ENCODE peak calls at places on chromosomes 2 and 18, in ten cellular contexts. D is left ventricle myocardium inferior; Y is AG04450; T is bronchial epithelial cell; J is thoracic aorta; E is RWPE1; A is GM12865; F is activated CD8-positive, alpha-beta T cell treated with anti-CD3 and anti-CD28 coated beads for 36 hours; L is choroid plexus epithelial cell; S is type B pancreatic cell. H is an unnamed sample.
A peak's percentile ranks its signal among the peaks of the same experiment; 100 is the strongest.

GRCh38 chr2:170742896-170743529 is 27.2 kb upstream of the ERICH2 start:
- DNase-seq in D (no peak), F (no peak), S (no peak), L (no peak), E (no peak), J (no peak), Y (no peak), T (no peak), A (no peak), H (no peak)

GRCh38 chr2:170533156-170533555 is 182.0 kb upstream of the SP5 start:
- DNase-seq in F (no peak), J (no peak), T (no peak), L (no peak), E (no peak), Y (no peak), A (no peak), S (no peak), D (no peak), H (no peak)

GRCh38 chr2:168120310-168120709 is 127.1 kb downstream of the STK39 start:
- DNase-seq in T (no peak), A (no peak), J (no peak), L (no peak), E (no peak), F (no peak), D (no peak), Y (no peak), S (no peak), H (no peak)

GRCh38 chr2:109715302-109715937 is 78.7 kb upstream of the RGPD5 start:
- DNase-seq in A (peak; percentile 29), S (peak; percentile 42), J (no peak), T (peak; percentile 70), L (peak; percentile 54), Y (no peak), D (no peak), F (no peak), E (peak; percentile 55), H (no peak)

GRCh38 chr18:77970814-77971213 is 721.2 kb downstream of the GALR1 start:
- DNase-seq in J (no peak), S (no peak), L (no peak), E (no peak), Y (no peak), A (no peak), D (no peak), F (no peak), T (no peak), H (no peak)

GRCh38 chr2:7835693-7836680 is 845.9 kb upstream of the ID2 start:
- DNase-seq in A (peak; percentile 87), T (peak; percentile 35), J (no peak), S (no peak), F (peak; percentile 10), D (no peak), Y (no peak), E (no peak), L (no peak), H (peak; percentile 41)

GRCh38 chr18:63421514-63421913 is 762 bp downstream of the VPS4B start:
- DNase-seq in Y (no peak), S (no peak), E (no peak), A (peak; percentile 14), L (peak; percentile 34), T (peak; percentile 15), F (no peak), D (no peak), J (no peak), H (no peak)

GRCh38 chr2:46818141-46818552 is 97.5 kb downstream of the MCFD2 start:
- DNase-seq in F (no peak), J (peak; percentile 41), A (no peak), Y (no peak), L (no peak), T (no peak), D (peak; percentile 92), S (no peak), E (no peak), H (no peak)

GRCh38 chr2:42923632-42924425 is 131.4 kb upstream of the HAAO start:
- DNase-seq in Y (no peak), D (no peak), A (no peak), J (no peak), T (peak; percentile 67), F (peak; percentile 10), L (no peak), S (no peak), E (no peak), H (no peak)

GRCh38 chr2:159526433-159526832 is 89.9 kb downstream of the BAZ2B start:
- DNase-seq in E (no peak), L (no peak), F (no peak), A (no peak), S (no peak), D (no peak), T (no peak), Y (no peak), J (no peak), H (no peak)

GRCh38 chr2:158184556-158185343 is 83.1 kb downstream of the UPP2 start:
- DNase-seq in J (no peak), E (no peak), D (no peak), A (no peak), F (no peak), S (no peak), L (peak; percentile 28), T (peak; percentile 43), Y (no peak), H (no peak)
- TF ChIP-seq CTCF in J (no peak), E (no peak), D (no peak), A (no peak), F (no peak), S (no peak), L (no peak), T (no peak), Y (no peak), H (no peak)

GRCh38 chr2:100176925-100177324 is 34.5 kb upstream of the AFF3 start:
- DNase-seq in L (no peak), T (no peak), S (no peak), F (no peak), A (no peak), E (no peak), J (no peak), D (no peak), Y (no peak), H (no peak)

GRCh38 chr2:100179806-100180205 is 37.4 kb upstream of the AFF3 start:
- DNase-seq in A (no peak), D (no peak), J (no peak), T (no peak), E (no peak), Y (no peak), L (no peak), S (no peak), F (no peak), H (no peak)

GRCh38 chr2:100180503-100180902 is 38.1 kb upstream of the AFF3 start:
- DNase-seq in Y (no peak), J (no peak), F (no peak), L (no peak), E (no peak), S (no peak), A (no peak), T (no peak), D (no peak), H (no peak)

GRCh38 chr2:100178864-100179263 is 36.5 kb upstream of the AFF3 start:
- DNase-seq in Y (no peak), S (no peak), D (no peak), J (no peak), E (no peak), A (no peak), T (no peak), L (no peak), F (no peak), H (no peak)

GRCh38 chr2:100178085-100178788 is 35.8 kb upstream of the AFF3 start:
- DNase-seq in D (no peak), E (peak; percentile 52), A (peak; percentile 73), Y (no peak), F (peak; percentile 59), T (peak; percentile 59), L (peak; percentile 72), S (no peak), J (no peak), H (peak; percentile 52)
- TF ChIP-seq CTCF in D (peak; percentile 52), E (peak; percentile 16), A (peak; percentile 45), Y (peak; percentile 45), F (peak; percentile 14), T (peak; percentile 52), L (peak; percentile 65), S (peak; percentile 68), J (no peak), H (no peak)

GRCh38 chr18:662197-662596 is 4.7 kb downstream of the TYMS start:
- DNase-seq in F (no peak), E (no peak), J (no peak), D (no peak), L (no peak), A (no peak), S (no peak), Y (no peak), T (no peak), H (no peak)

GRCh38 chr18:669077-669476 is 11.6 kb downstream of the TYMS start:
- DNase-seq in F (no peak), J (no peak), A (no peak), L (no peak), T (no peak), Y (no peak), D (no peak), E (no peak), S (peak; percentile 15), H (no peak)

GRCh38 chr18:666628-667027 is 9.2 kb downstream of the TYMS start:
- DNase-seq in A (no peak), E (no peak), J (no peak), T (no peak), D (no peak), F (no peak), Y (no peak), L (no peak), S (no peak), H (no peak)

GRCh38 chr18:668263-668662 is 10.8 kb downstream of the TYMS start:
- DNase-seq in L (no peak), F (no peak), J (no peak), E (no peak), S (no peak), Y (no peak), D (no peak), A (no peak), T (no peak), H (no peak)

DNA sequence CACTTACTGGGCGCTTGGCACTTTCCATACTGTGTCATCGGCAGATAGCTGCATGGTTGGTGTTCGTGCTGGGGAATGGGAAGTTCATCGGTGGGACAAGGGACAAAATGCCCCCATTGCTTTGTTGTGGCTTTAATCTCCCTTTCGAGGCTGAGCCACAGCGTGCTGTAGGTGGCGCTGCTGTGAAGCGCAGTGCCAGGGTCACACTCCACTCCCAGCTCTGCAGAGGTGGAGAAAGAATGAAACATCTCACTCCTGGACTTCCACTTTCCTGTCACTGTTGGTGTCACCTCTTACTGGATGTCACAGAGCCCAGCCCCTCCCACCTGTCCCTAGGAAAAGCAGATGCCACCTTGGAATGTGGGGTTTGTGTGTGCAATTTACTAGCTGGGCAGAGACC is 8.7 kb downstream of the TYMS start:
- DNase-seq in S (no peak), T (no peak), Y (no peak), L (no peak), A (no peak), E (no peak), J (no peak), D (no peak), F (no peak), H (no peak)
- TF ChIP-seq CTCF in S (no peak), T (peak; percentile 32), Y (no peak), L (peak; percentile 42), A (peak; percentile 17), E (no peak), J (no peak), D (peak; percentile 40), F (no peak), H (peak; percentile 15)

DNA sequence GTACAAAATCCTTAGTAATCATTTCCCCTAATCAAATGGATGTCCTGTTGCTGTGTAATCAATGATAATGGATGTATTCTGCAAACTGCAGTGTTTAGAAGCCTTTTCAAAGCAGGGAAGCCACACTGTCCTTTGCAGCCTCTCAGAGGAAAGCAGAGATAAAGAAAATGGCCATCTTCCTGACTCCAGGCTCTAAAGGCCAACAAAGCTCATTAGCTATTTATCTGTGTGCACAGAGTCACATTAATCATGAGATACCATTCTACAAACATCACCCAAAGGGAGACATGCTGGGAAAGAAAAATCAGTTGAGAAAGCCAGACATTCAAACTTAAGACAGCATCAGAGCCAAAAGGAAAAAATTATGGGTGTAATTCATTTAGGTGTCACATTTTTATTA is 165.0 kb downstream of the RAD51AP2 start:
- DNase-seq in T (no peak), J (no peak), S (no peak), E (no peak), L (no peak), D (no peak), F (no peak), A (no peak), Y (no peak), H (no peak)
- TF ChIP-seq CTCF in T (no peak), J (no peak), S (no peak), E (no peak), L (no peak), D (no peak), F (no peak), A (no peak), Y (no peak), H (no peak)